ENCODE peak calls at places on chromosomes 16 and 17, in four cellular contexts. D is GM10248, O is BE2C, W is mucosa of descending colon. Y is an unnamed sample.

GRCh38 chr17:2076461-2076984 is 21.6 kb downstream of the HIC1 start:
- DNase-seq in D (no peak), O (peak; percentile 85), W (no peak), Y (no peak)

GRCh38 chr16:75566040-75566888 is at the start of gene GABARAPL2:
- DNase-seq in D (peak; percentile 91), O (peak; percentile 94), W (peak; percentile 94), Y (no peak)

GRCh38 chr16:13426736-13427135 is 493.2 kb upstream of the ERCC4 start:
- DNase-seq in D (no peak), O (no peak), W (no peak), Y (no peak)

GRCh38 chr17:41781404-41782110 is 5.0 kb downstream of the JUP start:
- DNase-seq in D (no peak), O (no peak), W (no peak), Y (no peak)

GRCh38 chr17:79683365-79683764 is 47.4 kb upstream of the ENPP7 start:
- DNase-seq in D (no peak), O (no peak), W (no peak), Y (no peak)

GRCh38 chr16:81500833-81501521 is 56.4 kb downstream of the CMIP start:
- DNase-seq in D (no peak), O (no peak), W (no peak), Y (no peak)

GRCh38 chr17:21161498-21162393 is 35.0 kb downstream of the DHRS7B start:
- DNase-seq in D (no peak), O (no peak), W (no peak), Y (no peak)

GRCh38 chr16:89805136-89805905 is 11.1 kb downstream of the FANCA start:
- DNase-seq in D (no peak), O (no peak), W (no peak), Y (peak; percentile 24)

GRCh38 chr16:29831490-29831889 is 11.2 kb downstream of the MVP start:
- DNase-seq in D (no peak), O (no peak), W (no peak), Y (no peak)

GRCh38 chr17:38549285-38549684 is 56.5 kb downstream of the SRCIN1 start:
- DNase-seq in D (no peak), O (no peak), W (no peak), Y (no peak)

GRCh38 chr16:78493573-78493972 is 394.1 kb downstream of the WWOX start:
- DNase-seq in D (no peak), O (no peak), W (no peak), Y (no peak)

GRCh38 chr16:9311303-9311954 is 220.0 kb downstream of the HAPSTR1 start:
- DNase-seq in D (no peak), O (no peak), W (peak; percentile 61), Y (no peak)

GRCh38 chr16:81650982-81651562 is 128.0 kb upstream of the PLCG2 start:
- DNase-seq in D (no peak), O (peak; percentile 36), W (peak; percentile 64), Y (no peak)

DNA sequence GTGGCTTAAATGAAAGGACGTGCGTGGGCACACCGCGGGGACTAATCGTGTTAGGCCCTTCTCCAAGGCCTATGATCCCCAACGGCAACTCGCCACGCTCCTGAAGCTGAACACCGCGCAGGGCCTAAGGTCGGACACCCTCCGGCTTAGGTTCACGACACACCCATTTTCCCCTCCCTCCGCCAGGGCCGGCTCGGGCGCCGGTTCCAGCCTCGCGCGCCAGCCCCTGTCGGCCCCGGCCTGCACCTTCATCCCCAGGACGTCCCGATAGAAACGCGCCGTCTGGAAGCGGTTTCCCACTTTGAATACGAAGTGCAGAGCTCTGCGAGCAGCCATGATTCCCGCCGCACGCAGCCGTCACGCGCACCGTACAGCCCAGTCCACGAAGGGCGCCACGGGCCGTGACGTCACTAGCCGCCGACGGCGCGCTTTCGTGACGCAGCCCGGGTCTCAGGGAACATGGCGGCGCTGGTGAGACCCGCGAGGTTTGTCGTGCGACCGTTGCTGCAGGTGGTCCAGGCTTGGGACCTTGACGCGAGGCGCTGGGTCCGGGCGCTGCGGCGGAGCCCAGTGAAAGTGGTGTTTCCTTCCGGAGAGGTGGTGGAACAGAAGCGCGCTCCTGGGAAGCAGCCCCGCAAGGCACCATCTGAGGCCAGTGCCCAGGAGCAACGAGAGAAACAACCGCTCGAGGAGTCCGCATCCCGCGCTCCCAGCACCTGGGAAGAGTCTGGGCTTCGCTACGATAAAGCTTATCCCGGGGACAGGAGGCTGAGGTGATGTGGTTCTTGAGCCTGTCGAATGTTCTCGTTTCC is at the start of the genes GLOD4 and MRM3:
- DNase-seq in D (peak; percentile 98), O (peak; percentile 81), W (peak; percentile 95), Y (peak; percentile 97)
- TF ChIP-seq CTCF in D (no peak), O (no peak), W (no peak), Y (no peak)

GRCh38 chr16:85313541-85314208 is 201.4 kb upstream of the CIBAR2 start:
- DNase-seq in D (no peak), O (no peak), W (no peak), Y (no peak)

GRCh38 chr16:85312174-85312573 is 199.9 kb upstream of the CIBAR2 start:
- DNase-seq in D (no peak), O (no peak), W (no peak), Y (no peak)

GRCh38 chr16:85314633-85315032 is 202.4 kb upstream of the CIBAR2 start:
- DNase-seq in D (no peak), O (peak; percentile 45), W (no peak), Y (no peak)

GRCh38 chr16:85311741-85312140 is 199.5 kb upstream of the CIBAR2 start:
- DNase-seq in D (no peak), O (no peak), W (no peak), Y (no peak)

GRCh38 chr16:85312642-85313540 is 200.6 kb upstream of the CIBAR2 start:
- DNase-seq in D (no peak), O (no peak), W (no peak), Y (no peak)
- TF ChIP-seq CTCF in D (no peak), O (no peak), W (no peak), Y (no peak)

GRCh38 chr17:81977211-81978091 is at the start of gene ASPSCR1:
- DNase-seq in D (peak; percentile 96), O (peak; percentile 96), W (peak; percentile 95), Y (no peak)
- TF ChIP-seq CTCF in D (no peak), O (no peak), W (no peak), Y (no peak)

GRCh38 chr16:76729525-76729924 is 452.3 kb downstream of the CNTNAP4 start:
- DNase-seq in D (no peak), O (peak; percentile 27), W (no peak), Y (no peak)
- TF ChIP-seq CTCF in D (no peak), O (peak; percentile 21), W (no peak), Y (no peak)

GRCh38 chr16:525520-526180 is 1.9 kb upstream of the CAPN15 start:
- DNase-seq in D (peak; percentile 67), O (peak; percentile 33), W (no peak), Y (no peak)

GRCh38 chr16:528111-529011 is 849 bp downstream of the CAPN15 start:
- DNase-seq in D (no peak), O (peak; percentile 48), W (peak; percentile 80), Y (no peak)

GRCh38 chr16:526181-527014 is 1.1 kb upstream of the CAPN15 start:
- DNase-seq in D (no peak), O (peak; percentile 75), W (no peak), Y (no peak)

GRCh38 chr16:529012-529575 is 1.6 kb downstream of the CAPN15 start:
- DNase-seq in D (no peak), O (no peak), W (peak; percentile 65), Y (no peak)

DNA sequence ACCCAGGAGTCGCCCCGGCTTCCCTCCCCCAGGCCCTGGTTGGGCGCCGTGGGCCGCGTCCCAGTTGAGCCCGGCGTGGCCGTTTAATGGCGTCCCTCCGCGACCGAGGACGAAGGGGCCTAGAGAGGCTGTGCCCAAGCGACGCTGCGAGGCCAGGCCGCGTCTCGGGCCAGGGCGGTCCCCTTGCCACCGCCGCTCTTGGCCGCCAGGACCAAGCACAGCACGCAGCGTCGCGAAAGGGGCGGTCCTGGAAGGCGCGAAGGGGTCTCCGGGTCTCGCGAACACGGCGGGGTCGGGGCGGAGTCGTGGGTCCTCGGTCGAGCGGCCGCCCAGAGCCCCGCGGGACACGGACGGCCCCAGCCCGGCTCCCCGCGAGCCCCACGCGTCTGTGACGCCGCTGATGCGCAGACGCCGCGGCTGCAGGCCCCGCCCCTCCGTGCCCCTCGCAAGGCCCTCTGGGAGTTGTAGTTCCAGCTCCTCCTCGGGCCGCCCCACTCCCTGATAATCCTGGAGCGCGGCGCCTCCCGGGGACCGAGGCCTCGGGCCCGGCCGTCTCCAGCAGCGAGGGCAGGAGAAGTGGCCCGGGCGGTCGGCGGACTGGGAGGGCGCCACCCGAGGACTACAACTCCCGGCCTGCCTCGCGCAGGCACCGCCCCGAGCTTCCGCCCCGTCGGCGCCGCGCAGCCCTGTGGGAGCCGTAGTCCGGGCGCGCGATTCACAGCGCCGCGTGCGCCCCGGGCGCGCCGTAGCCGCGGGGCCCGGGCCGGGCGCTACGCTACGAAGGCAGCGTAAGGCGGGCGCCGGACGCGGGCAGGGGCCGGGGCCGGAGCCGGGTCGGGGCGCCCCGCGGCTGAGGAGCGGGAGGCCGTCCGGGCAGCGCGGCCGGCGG is at the start of gene CAPN15:
- DNase-seq in D (peak; percentile 92), O (peak; percentile 93), W (peak; percentile 91), Y (no peak)
- TF ChIP-seq CTCF in D (no peak), O (no peak), W (peak; percentile 15), Y (no peak)

GRCh38 chr16:23724438-23725131 is 11.6 kb upstream of the ERN2 start:
- DNase-seq in D (no peak), O (no peak), W (no peak), Y (no peak)

GRCh38 chr16:23729503-23730424 is 16.7 kb upstream of the ERN2 start:
- DNase-seq in D (no peak), O (peak; percentile 32), W (peak; percentile 76), Y (no peak)

GRCh38 chr16:23726710-23727109 is 13.7 kb upstream of the ERN2 start:
- DNase-seq in D (no peak), O (no peak), W (no peak), Y (no peak)

DNA sequence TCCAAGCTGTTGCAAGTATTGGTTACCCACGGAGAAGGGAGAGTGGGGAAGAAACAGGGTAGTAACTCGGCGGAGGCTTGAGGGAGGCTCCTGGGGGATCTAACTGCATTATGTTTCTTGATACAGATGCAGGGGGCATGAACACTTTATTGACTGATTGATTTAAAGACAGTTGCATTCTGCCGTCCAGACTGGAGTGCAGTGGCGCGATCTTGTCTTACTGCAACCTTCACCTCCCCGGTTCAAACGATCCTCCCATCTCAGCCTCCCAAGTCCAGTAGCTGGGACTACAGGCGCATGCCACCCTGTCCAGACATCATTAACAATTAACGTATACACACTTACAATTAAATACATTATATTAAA is 15.1 kb upstream of the ERN2 start:
- DNase-seq in D (no peak), O (no peak), W (no peak), Y (no peak)
- TF ChIP-seq CTCF in D (no peak), O (no peak), W (no peak), Y (no peak)

DNA sequence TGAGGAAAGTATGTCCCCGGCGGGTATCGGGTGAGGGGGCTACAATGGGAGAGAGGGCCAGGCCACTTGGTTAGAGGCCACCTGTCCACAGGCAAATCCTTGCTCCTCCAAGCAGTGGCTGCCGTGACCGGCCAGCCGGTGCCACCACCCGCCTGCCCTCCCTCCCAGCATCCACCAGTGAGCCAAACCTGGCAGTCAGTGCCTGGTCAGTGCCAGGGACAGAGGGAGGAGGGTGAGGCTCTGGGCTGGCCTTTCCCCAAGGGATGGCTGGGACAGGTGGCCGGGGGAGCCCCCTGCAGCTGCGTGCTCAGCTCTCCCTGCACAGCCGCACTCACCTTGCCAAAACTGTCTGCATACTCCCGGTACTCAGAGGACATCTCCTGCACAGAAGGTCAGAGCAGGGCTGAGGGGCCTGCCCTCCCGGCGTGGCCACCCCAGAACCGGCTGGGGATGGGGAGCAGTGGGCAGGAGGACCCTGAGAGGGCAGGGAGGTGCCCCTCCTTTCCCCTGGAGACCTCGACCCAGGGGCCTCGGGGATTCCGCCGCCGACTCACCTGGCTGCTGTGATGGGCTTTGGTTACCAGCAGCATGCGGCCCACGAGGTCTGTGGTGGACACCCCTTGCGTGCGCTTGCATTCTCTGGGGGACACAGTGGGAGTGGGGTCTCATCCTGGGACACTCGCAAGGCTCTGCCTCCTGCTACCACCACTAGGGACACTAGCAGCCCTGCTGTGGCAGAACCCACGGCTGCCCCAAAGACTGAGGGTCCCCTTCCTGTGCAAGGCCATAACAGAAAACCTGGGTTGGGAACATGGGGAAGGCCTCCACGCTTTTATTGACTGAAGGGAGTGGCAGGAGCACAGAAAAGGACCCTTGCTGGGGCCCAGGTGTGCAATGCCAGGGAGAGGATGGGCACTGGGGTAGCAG is 3.7 kb downstream of the PCYT2 start:
- DNase-seq in D (no peak), O (no peak), W (no peak), Y (no peak)
- TF ChIP-seq CTCF in D (no peak), O (peak; percentile 10), W (no peak), Y (peak; percentile 13)